ENCODE peak calls at places on chromosomes 5 and 9, in five cellular contexts. Z is stimulated activated CD4-positive, alpha-beta T cell treated with anti-CD3 and anti-CD28 coated beads, TNF-alpha, amount 100 ng/mL, for 1 hour; R is astrocyte of the spinal cord; P is ovary; F is naive B cell. G is an unnamed sample.

GRCh38 chr5:1192971-1193590 is 8.3 kb upstream of the SLC6A19 start:
- DNase-seq in Z (no peak), R (no peak), P (no peak), F (no peak), G (no peak)

GRCh38 chr5:60700347-60700815 is 415 bp upstream of the DEPDC1B start:
- DNase-seq in Z (no peak), R (peak), P (no peak), F (no peak), G (peak)

GRCh38 chr5:139915274-139915673 is 119.7 kb downstream of the PSD2 start:
- DNase-seq in Z (no peak), R (no peak), P (no peak), F (no peak), G (no peak)

GRCh38 chr9:113464286-113464660 is 746 bp downstream of the RGS3 start:
- DNase-seq in Z (no peak), R (no peak), P (no peak), F (no peak), G (no peak)

GRCh38 chr5:80204808-80205614 is 50.8 kb downstream of the SERINC5 start:
- DNase-seq in Z (no peak), R (no peak), P (peak), F (no peak), G (peak)

GRCh38 chr5:172002840-172003512 is 3.5 kb downstream of the FBXW11 start:
- DNase-seq in Z (no peak), R (no peak), P (no peak), F (no peak), G (no peak)

GRCh38 chr9:72542917-72543316 is 21.5 kb downstream of the TMC1 start:
- DNase-seq in Z (no peak), R (no peak), P (no peak), F (no peak), G (no peak)

GRCh38 chr5:73031839-73032238 is 76.0 kb downstream of the FCHO2 start:
- DNase-seq in Z (no peak), R (peak), P (no peak), F (no peak), G (no peak)

GRCh38 chr5:73763300-73764032 is 137.5 kb downstream of the ARHGEF28 start:
- DNase-seq in Z (no peak), R (no peak), P (no peak), F (no peak), G (no peak)

GRCh38 chr5:133952729-133953567 is 15.5 kb downstream of the C5orf15 start:
- DNase-seq in Z (no peak), R (peak), P (peak), F (no peak), G (no peak)

GRCh38 chr5:173612948-173613347 is 3.5 kb downstream of the BOD1 start:
- DNase-seq in Z (no peak), R (no peak), P (no peak), F (no peak), G (no peak)

GRCh38 chr5:173232499-173233346 is 2.3 kb downstream of the NKX2-5 start:
- DNase-seq in Z (no peak), R (no peak), P (no peak), F (no peak), G (no peak)

GRCh38 chr5:76084496-76085285 is 1.5 kb downstream of the SV2C start:
- DNase-seq in Z (no peak), R (no peak), P (no peak), F (no peak), G (peak)

GRCh38 chr9:96193356-96193755 is 108.6 kb downstream of the HSD17B3 start:
- DNase-seq in Z (no peak), R (no peak), P (no peak), F (no peak), G (no peak)

GRCh38 chr9:99593621-99594020 is 228.1 kb upstream of the NR4A3 start:
- DNase-seq in Z (no peak), R (no peak), P (no peak), F (peak), G (no peak)

GRCh38 chr9:4590430-4591122 is 71.5 kb upstream of the PLPP6 start:
- DNase-seq in Z (no peak), R (no peak), P (no peak), F (no peak), G (no peak)

GRCh38 chr5:69492391-69493234 is at the start of gene OCLN:
- DNase-seq in Z (no peak), R (no peak), P (no peak), F (no peak), G (peak)

GRCh38 chr5:149656576-149657182 is 73.4 kb upstream of the PPARGC1B start:
- DNase-seq in Z (no peak), R (no peak), P (no peak), F (no peak), G (no peak)

GRCh38 chr5:65037845-65038815 is 269.4 kb downstream of the CWC27 start:
- DNase-seq in Z (no peak), R (no peak), P (no peak), F (no peak), G (no peak)

GRCh38 chr9:6715755-6716643 is 41.8 kb upstream of the KDM4C start:
- DNase-seq in Z (peak), R (no peak), P (peak), F (peak), G (peak)

GRCh38 chr9:88092699-88093359 is 45.4 kb downstream of the SPATA31C2 start:
- DNase-seq in Z (no peak), R (no peak), P (peak), F (no peak), G (no peak)

GRCh38 chr5:36900279-36900678 is 23.7 kb downstream of the NIPBL start:
- DNase-seq in Z (no peak), R (no peak), P (no peak), F (no peak), G (no peak)

GRCh38 chr5:62488531-62488930 is 76.0 kb downstream of the IPO11 start:
- DNase-seq in Z (no peak), R (no peak), P (no peak), F (no peak), G (no peak)

GRCh38 chr5:156949424-156949823 is 13.6 kb downstream of the TIMD4 start:
- DNase-seq in Z (no peak), R (no peak), P (no peak), F (no peak), G (no peak)

GRCh38 chr5:152844713-152845112 is 439.6 kb upstream of the NMUR2 start:
- DNase-seq in Z (no peak), R (no peak), P (no peak), F (no peak), G (no peak)

GRCh38 chr5:29337030-29337429 is 1856.5 kb upstream of the CDH6 start:
- DNase-seq in Z (no peak), R (no peak), P (no peak), F (no peak), G (no peak)

GRCh38 chr5:16178745-16179372 is 732 bp downstream of the MARCHF11 start:
- DNase-seq in Z (peak), R (peak), P (peak), F (no peak), G (peak)

GRCh38 chr9:117434568-117434967 is 19.7 kb upstream of the ASTN2 start:
- DNase-seq in Z (no peak), R (no peak), P (no peak), F (no peak), G (no peak)

GRCh38 chr5:151141535-151141934 is 16.0 kb downstream of the ANXA6 start:
- DNase-seq in Z (peak), R (peak), P (peak), F (peak), G (no peak)

GRCh38 chr5:78566747-78567449 is 81.7 kb downstream of the LHFPL2 start:
- DNase-seq in Z (no peak), R (peak), P (no peak), F (no peak), G (no peak)

GRCh38 chr9:136254381-136255165 is 9.0 kb upstream of the QSOX2 start:
- DNase-seq in Z (no peak), R (no peak), P (peak), F (no peak), G (no peak)

GRCh38 chr5:73387630-73388370 is 60.8 kb downstream of the FOXD1 start:
- DNase-seq in Z (no peak), R (peak), P (no peak), F (no peak), G (no peak)

GRCh38 chr9:79569814-79570448 is 1.8 kb upstream of the TLE4 start:
- DNase-seq in Z (no peak), R (no peak), P (no peak), F (no peak), G (no peak)